ENCODE peak calls at places on chromosomes 13 and 19, in six cellular contexts. One of them, this sample, is unnamed.

GRCh38 chr19:9149976-9150375 is 9.8 kb downstream of the ZNF317 start:
- DNase-seq in CD8-positive, alpha-beta T cell: no peak
- DNase-seq in OCI-LY7: no peak
- DNase-seq in AG04449: no peak
- DNase-seq in GM12864: no peak
- DNase-seq in pancreas: no peak
- DNase-seq in this sample: no peak

GRCh38 chr19:32688315-32688714 is 3.3 kb upstream of the NUDT19 start:
- DNase-seq in CD8-positive, alpha-beta T cell: no peak
- DNase-seq in OCI-LY7: no peak
- DNase-seq in AG04449: no peak
- DNase-seq in GM12864: no peak
- DNase-seq in pancreas: no peak
- DNase-seq in this sample: no peak

GRCh38 chr13:113273856-113274590 is 23.0 kb upstream of the LAMP1 start:
- DNase-seq in CD8-positive, alpha-beta T cell: no peak
- DNase-seq in OCI-LY7: no peak
- DNase-seq in AG04449: peak; percentile 17
- DNase-seq in GM12864: no peak
- DNase-seq in pancreas: no peak
- DNase-seq in this sample: no peak

GRCh38 chr13:23159205-23159586 is 21.6 kb upstream of the SGCG start:
- DNase-seq in CD8-positive, alpha-beta T cell: no peak
- DNase-seq in OCI-LY7: no peak
- DNase-seq in AG04449: no peak
- DNase-seq in GM12864: no peak
- DNase-seq in pancreas: no peak
- DNase-seq in this sample: no peak

GRCh38 chr13:99859178-99860177 is 112.1 kb downstream of the ZIC5 start:
- DNase-seq in CD8-positive, alpha-beta T cell: no peak
- DNase-seq in OCI-LY7: no peak
- DNase-seq in AG04449: no peak
- DNase-seq in GM12864: peak; percentile 0
- DNase-seq in pancreas: no peak
- DNase-seq in this sample: no peak

GRCh38 chr13:107480130-107480529 is 735.2 kb downstream of the LIG4 start:
- DNase-seq in CD8-positive, alpha-beta T cell: no peak
- DNase-seq in OCI-LY7: no peak
- DNase-seq in AG04449: no peak
- DNase-seq in GM12864: no peak
- DNase-seq in pancreas: no peak
- DNase-seq in this sample: no peak

GRCh38 chr19:18304496-18305312 is 18.2 kb downstream of the LSM4 start:
- DNase-seq in CD8-positive, alpha-beta T cell: peak; percentile 89
- DNase-seq in OCI-LY7: peak; percentile 83
- DNase-seq in AG04449: no peak
- DNase-seq in GM12864: no peak
- DNase-seq in pancreas: peak; percentile 71
- DNase-seq in this sample: peak; percentile 98

GRCh38 chr19:43572172-43572588 is 3.1 kb downstream of the XRCC1 start:
- DNase-seq in CD8-positive, alpha-beta T cell: no peak
- DNase-seq in OCI-LY7: no peak
- DNase-seq in AG04449: no peak
- DNase-seq in GM12864: no peak
- DNase-seq in pancreas: no peak
- DNase-seq in this sample: no peak

GRCh38 chr19:53878786-53879144 is 3.2 kb upstream of the PRKCG start:
- DNase-seq in CD8-positive, alpha-beta T cell: no peak
- DNase-seq in OCI-LY7: no peak
- DNase-seq in AG04449: no peak
- DNase-seq in GM12864: no peak
- DNase-seq in pancreas: no peak
- DNase-seq in this sample: no peak

GRCh38 chr19:15251010-15251748 is 18.9 kb upstream of the EPHX3 start:
- DNase-seq in CD8-positive, alpha-beta T cell: no peak
- DNase-seq in OCI-LY7: no peak
- DNase-seq in AG04449: peak; percentile 85
- DNase-seq in GM12864: no peak
- DNase-seq in pancreas: no peak
- DNase-seq in this sample: peak; percentile 92

GRCh38 chr13:71661921-71662320 is 205.1 kb downstream of the DACH1 start:
- DNase-seq in CD8-positive, alpha-beta T cell: no peak
- DNase-seq in OCI-LY7: no peak
- DNase-seq in AG04449: no peak
- DNase-seq in GM12864: no peak
- DNase-seq in pancreas: no peak
- DNase-seq in this sample: no peak

GRCh38 chr13:70950664-70951063 is 842.4 kb upstream of the KLHL1 start:
- DNase-seq in CD8-positive, alpha-beta T cell: no peak
- DNase-seq in OCI-LY7: no peak
- DNase-seq in AG04449: no peak
- DNase-seq in GM12864: no peak
- DNase-seq in pancreas: no peak
- DNase-seq in this sample: no peak

GRCh38 chr13:57624565-57625435 is 6.7 kb upstream of the PCDH17 start:
- DNase-seq in CD8-positive, alpha-beta T cell: no peak
- DNase-seq in OCI-LY7: peak; percentile 35
- DNase-seq in AG04449: no peak
- DNase-seq in GM12864: no peak
- DNase-seq in pancreas: peak; percentile 52
- DNase-seq in this sample: no peak

GRCh38 chr19:15284896-15285295 is 47.4 kb downstream of the BRD4 start:
- DNase-seq in CD8-positive, alpha-beta T cell: no peak
- DNase-seq in OCI-LY7: no peak
- DNase-seq in AG04449: no peak
- DNase-seq in GM12864: no peak
- DNase-seq in pancreas: no peak
- DNase-seq in this sample: no peak

GRCh38 chr13:98133949-98134348 is 8.9 kb upstream of the FARP1 start:
- DNase-seq in CD8-positive, alpha-beta T cell: no peak
- DNase-seq in OCI-LY7: no peak
- DNase-seq in AG04449: no peak
- DNase-seq in GM12864: peak; percentile 10
- DNase-seq in pancreas: no peak
- DNase-seq in this sample: no peak

GRCh38 chr13:50999641-51000040 is 90.0 kb downstream of the RNASEH2B start:
- DNase-seq in CD8-positive, alpha-beta T cell: no peak
- DNase-seq in OCI-LY7: no peak
- DNase-seq in AG04449: no peak
- DNase-seq in GM12864: no peak
- DNase-seq in pancreas: no peak
- DNase-seq in this sample: no peak

GRCh38 chr13:112532837-112533745 is 54.9 kb downstream of the TUBGCP3 start:
- DNase-seq in CD8-positive, alpha-beta T cell: no peak
- DNase-seq in OCI-LY7: no peak
- DNase-seq in AG04449: no peak
- DNase-seq in GM12864: no peak
- DNase-seq in pancreas: no peak
- DNase-seq in this sample: no peak

GRCh38 chr19:3642987-3643386 is 16.4 kb upstream of the CACTIN start:
- DNase-seq in CD8-positive, alpha-beta T cell: no peak
- DNase-seq in OCI-LY7: peak; percentile 39
- DNase-seq in AG04449: no peak
- DNase-seq in GM12864: no peak
- DNase-seq in pancreas: no peak
- DNase-seq in this sample: no peak

DNA sequence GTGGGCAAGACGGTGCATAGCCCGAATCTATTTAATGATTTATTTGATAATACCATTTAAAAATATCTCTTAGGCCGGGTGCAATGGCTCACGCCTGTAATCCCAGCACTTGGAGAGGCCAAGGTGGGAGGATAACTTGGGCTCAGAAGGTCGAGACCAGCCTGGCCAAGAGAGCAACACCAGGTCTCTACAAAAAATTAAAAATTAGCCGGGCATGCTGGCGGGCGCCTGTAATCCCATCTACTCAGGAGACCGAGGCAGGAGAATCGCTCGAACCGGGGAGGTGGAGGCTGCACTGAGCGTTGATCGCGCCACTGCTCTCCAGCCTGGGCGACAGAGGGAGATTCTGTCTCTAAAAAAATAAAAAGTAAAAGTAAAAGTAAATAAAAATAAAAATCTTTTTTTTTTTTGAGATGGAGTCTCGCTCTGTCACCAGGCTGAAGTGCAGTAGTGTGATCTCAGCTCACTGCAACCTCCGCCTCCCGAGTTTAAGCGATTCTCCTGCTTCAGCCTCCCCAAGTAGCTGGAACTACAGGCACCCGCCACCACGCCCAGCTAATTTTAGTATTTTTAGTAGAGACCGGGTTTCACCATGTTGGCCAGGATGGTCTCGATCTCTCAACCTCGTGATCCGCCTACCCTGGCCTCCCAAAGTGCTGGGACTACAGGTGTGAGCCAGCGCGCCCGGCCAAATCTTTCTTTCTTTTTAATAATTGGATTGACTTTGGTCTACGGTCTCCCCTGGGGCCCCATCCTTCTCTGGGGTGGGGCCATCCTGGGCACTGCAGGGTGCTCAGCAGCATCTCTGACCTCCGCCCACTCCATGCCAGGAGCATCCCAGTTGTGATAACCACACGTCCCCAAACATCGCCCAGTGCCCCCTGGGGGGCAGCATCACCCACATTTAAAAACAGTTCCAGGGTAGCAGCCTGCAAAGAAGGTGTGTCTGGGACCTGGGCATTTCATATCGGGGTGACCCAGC is 90.7 kb downstream of the GNG7 start:
- DNase-seq in CD8-positive, alpha-beta T cell: no peak
- DNase-seq in OCI-LY7: peak; percentile 57
- DNase-seq in AG04449: no peak
- DNase-seq in GM12864: no peak
- DNase-seq in pancreas: no peak
- DNase-seq in this sample: no peak
- H3K4me3 ChIP-seq in CD8-positive, alpha-beta T cell: no peak overlapping the region
- H3K4me3 ChIP-seq in OCI-LY7: no peak overlapping the region
- H3K4me3 ChIP-seq in AG04449: no peak overlapping the region
- H3K4me3 ChIP-seq in GM12864: no peak overlapping the region
- H3K4me3 ChIP-seq in pancreas: no peak overlapping the region
- H3K4me3 ChIP-seq in this sample: peak overlapping the region; percentile 68

GRCh38 chr19:40758491-40758890 is 7.5 kb downstream of the SNRPA start:
- DNase-seq in CD8-positive, alpha-beta T cell: no peak
- DNase-seq in OCI-LY7: no peak
- DNase-seq in AG04449: no peak
- DNase-seq in GM12864: no peak
- DNase-seq in pancreas: no peak
- DNase-seq in this sample: no peak

GRCh38 chr19:40751065-40751923 is at the start of gene SNRPA:
- DNase-seq in CD8-positive, alpha-beta T cell: peak; percentile 98
- DNase-seq in OCI-LY7: peak; percentile 99
- DNase-seq in AG04449: peak; percentile 78
- DNase-seq in GM12864: peak; percentile 95
- DNase-seq in pancreas: peak; percentile 96
- DNase-seq in this sample: peak; percentile 98

GRCh38 chr19:40756502-40757110 is 5.6 kb downstream of the SNRPA start:
- DNase-seq in CD8-positive, alpha-beta T cell: no peak
- DNase-seq in OCI-LY7: no peak
- DNase-seq in AG04449: no peak
- DNase-seq in GM12864: no peak
- DNase-seq in pancreas: no peak
- DNase-seq in this sample: no peak

GRCh38 chr19:40755248-40755624 is 4.2 kb downstream of the SNRPA start:
- DNase-seq in CD8-positive, alpha-beta T cell: no peak
- DNase-seq in OCI-LY7: no peak
- DNase-seq in AG04449: no peak
- DNase-seq in GM12864: no peak
- DNase-seq in pancreas: no peak
- DNase-seq in this sample: no peak

GRCh38 chr19:40754611-40755247 is 3.7 kb downstream of the SNRPA start:
- DNase-seq in CD8-positive, alpha-beta T cell: no peak
- DNase-seq in OCI-LY7: no peak
- DNase-seq in AG04449: no peak
- DNase-seq in GM12864: no peak
- DNase-seq in pancreas: no peak
- DNase-seq in this sample: no peak
- H3K4me3 ChIP-seq in CD8-positive, alpha-beta T cell: peak overlapping the region; percentile 6
- H3K4me3 ChIP-seq in OCI-LY7: peak overlapping the region; percentile 80
- H3K4me3 ChIP-seq in AG04449: no peak overlapping the region
- H3K4me3 ChIP-seq in GM12864: peak overlapping the region; percentile 55
- H3K4me3 ChIP-seq in pancreas: no peak overlapping the region
- H3K4me3 ChIP-seq in this sample: peak overlapping the region; percentile 13

GRCh38 chr13:48978942-48979601 is 3.4 kb downstream of the FNDC3A start:
- DNase-seq in CD8-positive, alpha-beta T cell: no peak
- DNase-seq in OCI-LY7: peak; percentile 66
- DNase-seq in AG04449: no peak
- DNase-seq in GM12864: peak; percentile 41
- DNase-seq in pancreas: no peak
- DNase-seq in this sample: no peak
- H3K4me3 ChIP-seq in CD8-positive, alpha-beta T cell: no peak overlapping the region
- H3K4me3 ChIP-seq in OCI-LY7: peak overlapping the region; percentile 89
- H3K4me3 ChIP-seq in AG04449: no peak overlapping the region
- H3K4me3 ChIP-seq in GM12864: peak overlapping the region; percentile 88
- H3K4me3 ChIP-seq in pancreas: no peak overlapping the region
- H3K4me3 ChIP-seq in this sample: no peak overlapping the region

DNA sequence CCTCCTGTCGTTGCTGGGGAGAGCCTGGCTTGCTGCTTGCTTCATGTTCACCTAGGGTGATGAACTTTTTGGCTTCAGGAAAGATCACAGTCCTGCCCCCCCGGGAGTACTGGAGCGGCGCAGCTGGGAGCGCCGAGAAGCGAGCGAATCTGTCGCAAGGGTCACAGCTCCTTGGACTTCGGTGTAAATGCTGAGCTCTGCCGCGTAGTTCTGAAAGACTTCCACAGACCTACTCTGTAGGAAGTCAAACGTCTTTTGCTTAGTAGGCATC is 2.7 kb downstream of the ING1 start:
- DNase-seq in CD8-positive, alpha-beta T cell: no peak
- DNase-seq in OCI-LY7: peak; percentile 29
- DNase-seq in AG04449: no peak
- DNase-seq in GM12864: no peak
- DNase-seq in pancreas: no peak
- DNase-seq in this sample: peak; percentile 82
- H3K4me3 ChIP-seq in CD8-positive, alpha-beta T cell: peak overlapping the region; percentile 85
- H3K4me3 ChIP-seq in OCI-LY7: peak overlapping the region; percentile 91
- H3K4me3 ChIP-seq in AG04449: peak overlapping the region; percentile 86
- H3K4me3 ChIP-seq in GM12864: peak overlapping the region; percentile 87
- H3K4me3 ChIP-seq in pancreas: peak overlapping the region; percentile 85
- H3K4me3 ChIP-seq in this sample: peak overlapping the region; percentile 85

This sample was measured in coronary artery.